ENCODE peak calls at places on chromosomes 7 and 10, in six cellular contexts. K, S, X, G, V and F are unnamed samples.

GRCh38 chr7:127447326-127447945 is 54.9 kb upstream of the ZNF800 start:
- DNase-seq in S (peak; percentile 14), X (no peak), G (no peak), V (peak; percentile 14), K (no peak), F (no peak)

GRCh38 chr10:65571011-65571570 is 1354.7 kb upstream of the LRRTM3 start:
- DNase-seq in G (no peak), K (no peak), V (no peak), S (no peak), X (no peak), F (no peak)

GRCh38 chr7:117350027-117350426 is 27.2 kb upstream of the WNT2 start:
- DNase-seq in G (no peak), X (peak; percentile 80), K (no peak), S (no peak), V (no peak), F (no peak)

GRCh38 chr10:76543655-76544054 is 1094.0 kb downstream of the KCNMA1 start:
- DNase-seq in G (no peak), V (no peak), X (no peak), K (no peak), S (no peak), F (no peak)

GRCh38 chr10:72234560-72235095 is 18.6 kb upstream of the ASCC1 start:
- DNase-seq in G (no peak), V (no peak), X (no peak), K (no peak), S (no peak), F (peak; percentile 32)

GRCh38 chr10:116740971-116741370 is 1.4 kb downstream of the HSPA12A start:
- DNase-seq in V (no peak), G (peak; percentile 64), X (no peak), S (no peak), K (no peak), F (no peak)

GRCh38 chr7:106514887-106515286 is 146.1 kb downstream of the CCDC71L start:
- DNase-seq in K (no peak), G (no peak), V (no peak), X (no peak), S (no peak), F (no peak)

GRCh38 chr7:70417061-70417655 is 714.8 kb upstream of the GALNT17 start:
- DNase-seq in G (no peak), K (no peak), V (no peak), X (peak; percentile 70), S (peak; percentile 71), F (no peak)

GRCh38 chr7:47714669-47715607 is 133.0 kb upstream of the TNS3 start:
- DNase-seq in V (no peak), K (no peak), X (no peak), G (no peak), S (no peak), F (no peak)

GRCh38 chr7:101814081-101814995 is 3.1 kb upstream of the CUX1 start:
- DNase-seq in K (peak; percentile 55), X (peak; percentile 15), S (peak; percentile 64), G (peak; percentile 88), V (peak; percentile 28), F (peak; percentile 69)